ENCODE peak calls at places on chromosomes 4 and X, in five cellular contexts. T is astrocyte, D is dorsolateral prefrontal cortex, E is thoracic aorta, A is AG10803. F is an unnamed sample.
A peak's percentile ranks its signal among the peaks of the same experiment; 100 is the strongest.

GRCh38 chr4:109332926-109333464 is 30.5 kb upstream of the COL25A1 start:
- DNase-seq in E (no peak), T (no peak), D (no peak), A (peak; percentile 8), F (peak; percentile 25)

GRCh38 chrX:79081895-79082512 is 62.5 kb upstream of the GPR174 start:
- DNase-seq in D (no peak), A (peak; percentile 14), E (no peak), T (no peak), F (peak; percentile 38)

GRCh38 chr4:152316969-152317368 is 218.9 kb downstream of the FBXW7 start:
- DNase-seq in D (no peak), E (no peak), T (peak; percentile 23), A (peak; percentile 17), F (no peak)

GRCh38 chr4:145049241-145049640 is 48.8 kb downstream of the ANAPC10 start:
- DNase-seq in T (no peak), D (no peak), A (no peak), E (no peak), F (no peak)

GRCh38 chr4:89619230-89619962 is 217.6 kb downstream of the SNCA start:
- DNase-seq in A (no peak), D (no peak), T (no peak), E (no peak), F (no peak)

GRCh38 chrX:103687696-103688191 is 1.2 kb upstream of the MORF4L2 start:
- DNase-seq in T (peak; percentile 61), E (peak; percentile 4), D (peak; percentile 62), A (peak; percentile 71), F (peak; percentile 83)

GRCh38 chrX:101357166-101357795 is 8.7 kb upstream of the TIMM8A start:
- DNase-seq in T (no peak), D (no peak), E (no peak), A (peak; percentile 2), F (peak; percentile 30)

GRCh38 chrX:129842510-129843208 is 1.0 kb downstream of the ZDHHC9 start:
- DNase-seq in E (no peak), D (peak; percentile 47), A (peak; percentile 59), T (peak; percentile 40), F (peak; percentile 28)

GRCh38 chr4:152415980-152416379 is 119.9 kb downstream of the FBXW7 start:
- DNase-seq in E (no peak), A (peak; percentile 29), D (no peak), T (peak; percentile 61), F (peak; percentile 5)

GRCh38 chrX:14899607-14900006 is 26.4 kb downstream of the MOSPD2 start:
- DNase-seq in D (no peak), E (no peak), A (peak; percentile 39), T (peak; percentile 63), F (peak; percentile 32)

GRCh38 chrX:108312938-108313337 is 125.3 kb downstream of the COL4A6 start:
- DNase-seq in T (peak; percentile 61), E (no peak), A (peak; percentile 31), D (no peak), F (peak; percentile 86)

GRCh38 chrX:1181131-1181530 is 31.3 kb downstream of the CRLF2 start:
- DNase-seq in D (no peak), E (no peak), T (no peak), A (no peak), F (no peak)

GRCh38 chrX:74500555-74500954 is 79.3 kb downstream of the SLC16A2 start:
- DNase-seq in D (no peak), E (no peak), T (no peak), A (no peak), F (no peak)

GRCh38 chrX:42992199-42992943 is 214.4 kb upstream of the PPP1R2C start:
- DNase-seq in E (no peak), A (no peak), T (peak; percentile 20), D (no peak), F (peak; percentile 54)

GRCh38 chr4:182600836-182601235 is 316.4 kb downstream of the DCTD start:
- DNase-seq in D (no peak), T (no peak), E (no peak), A (no peak), F (no peak)

GRCh38 chr4:122309988-122310626 is 68.7 kb upstream of the ADAD1 start:
- DNase-seq in T (no peak), D (no peak), A (peak; percentile 29), E (no peak), F (peak; percentile 9)

GRCh38 chr4:786074-786741 is 39.7 kb downstream of the CPLX1 start:
- DNase-seq in D (peak; percentile 43), A (no peak), T (no peak), E (no peak), F (no peak)
- TF ChIP-seq CTCF in D (no peak), A (no peak), T (no peak), E (no peak), F (no peak)

DNA sequence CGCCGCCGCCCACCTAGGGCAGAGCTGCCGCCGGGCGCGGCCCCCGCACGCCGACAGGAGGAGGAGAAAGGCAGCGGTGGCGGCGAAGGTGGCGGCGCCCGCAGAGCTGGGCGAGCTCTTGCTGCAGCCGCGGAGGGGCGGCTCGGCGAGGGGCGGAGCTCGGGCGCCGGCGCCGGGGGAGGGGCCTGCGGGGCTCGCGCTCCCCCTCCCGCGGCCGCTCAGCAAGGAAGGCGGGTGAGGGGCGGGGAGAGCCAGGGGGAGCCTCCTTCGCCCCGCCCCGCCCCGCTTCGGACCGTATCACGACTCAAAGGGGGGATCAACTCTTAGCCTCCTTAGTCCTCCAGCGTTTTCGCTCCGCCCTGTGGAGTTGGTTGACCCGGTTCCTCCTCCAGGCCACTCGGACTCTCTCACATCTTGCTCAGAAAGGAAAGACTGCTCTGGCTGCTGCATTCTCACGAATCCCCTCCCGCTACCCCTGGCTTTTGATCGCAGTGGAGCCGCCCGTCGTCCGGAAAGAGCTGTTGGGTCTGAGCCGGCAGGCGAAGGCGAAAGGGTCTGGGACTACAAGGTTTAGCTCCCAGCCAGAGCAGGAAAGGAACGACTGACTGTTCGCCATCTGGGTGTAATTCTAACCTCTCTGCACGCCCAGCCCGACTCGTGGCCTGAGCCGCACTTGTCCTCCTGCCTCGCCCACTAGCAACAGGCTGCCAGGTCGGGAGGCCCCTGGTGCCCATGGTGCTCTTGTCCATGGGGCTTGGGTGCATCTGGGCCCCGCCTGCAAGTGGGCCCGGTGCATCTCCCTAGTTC is at the start of gene ATP8A1:
- DNase-seq in T (peak; percentile 73), E (peak; percentile 77), A (peak; percentile 79), D (peak; percentile 95), F (peak; percentile 92)
- TF ChIP-seq CTCF in T (no peak), E (no peak), A (no peak), D (no peak), F (no peak)

DNA sequence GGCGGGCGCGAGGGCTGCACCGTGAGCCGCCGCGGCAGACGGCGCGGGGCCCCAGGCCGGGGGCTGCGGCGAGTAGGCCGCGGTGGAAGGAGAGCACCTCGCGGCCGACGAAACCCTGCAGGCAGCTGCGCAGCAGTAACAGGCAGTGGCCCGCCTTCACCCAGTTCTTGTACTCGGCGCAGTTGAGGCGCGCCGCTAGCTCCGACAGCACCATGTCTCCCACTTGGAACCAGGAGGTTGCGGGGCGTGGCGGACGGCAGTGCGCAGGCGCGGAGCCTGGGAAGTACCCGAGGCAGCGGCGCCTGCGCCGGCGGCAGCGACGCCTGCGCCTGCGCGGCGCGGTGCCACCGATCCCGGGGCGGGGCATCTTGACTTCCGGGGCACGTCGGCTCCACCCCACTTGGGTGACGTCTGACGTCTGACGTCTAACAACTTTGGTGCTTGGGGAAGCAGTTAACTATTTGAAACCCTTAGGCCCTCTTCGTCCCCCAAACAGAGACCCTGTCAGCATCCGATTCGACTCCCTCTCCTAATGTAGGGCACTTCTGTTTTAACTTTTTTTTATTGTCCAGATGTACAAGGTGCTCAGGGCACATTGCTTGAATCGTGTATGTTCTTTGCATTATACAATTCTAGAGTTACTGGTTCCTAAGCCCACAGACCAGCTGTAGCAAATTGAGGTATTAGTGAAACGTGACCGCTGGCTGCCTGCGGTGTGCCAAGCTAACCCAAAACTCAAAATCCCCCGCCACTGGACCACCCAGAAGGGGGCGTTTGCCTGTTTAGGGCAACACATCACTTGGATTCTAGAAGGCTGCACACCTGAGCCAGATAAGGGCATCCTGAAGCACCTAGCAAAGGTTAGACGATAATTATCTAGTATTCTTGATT is at the start of gene CXorf38:
- DNase-seq in T (peak; percentile 76), D (peak; percentile 89), E (peak; percentile 48), A (peak; percentile 81), F (peak; percentile 81)
- TF ChIP-seq CTCF in T (no peak), D (peak; percentile 18), E (no peak), A (no peak), F (no peak)

GRCh38 chrX:154097003-154097596 is 417 bp downstream of the MECP2 start:
- DNase-seq in E (peak; percentile 7), T (peak; percentile 27), D (peak; percentile 81), A (peak; percentile 54), F (peak; percentile 51)
- TF ChIP-seq CTCF in E (no peak), T (no peak), D (no peak), A (no peak), F (no peak)

F was measured in MCF 10A.